ENCODE peak calls at places on chromosomes 16 and 17, in six cellular contexts. K is HuH-7.5; P is activated effector memory CD4-positive, alpha-beta T cell treated with Interleukin-2 at 50 U/mL for 16 hours; X is COR-L47; B is stimulated activated CD4-positive, alpha-beta T cell treated with anti-CD3 and anti-CD28 coated beads, Interleukin-4, amount 100 ng/mL, for 48 hours; D is astrocyte of the spinal cord. M is an unnamed sample.

GRCh38 chr17:33039874-33040273 is 48.2 kb downstream of the SPACA3 start:
- DNase-seq in K (no peak), P (no peak), X (no peak), B (no peak), D (no peak), M (no peak)

GRCh38 chr17:8001976-8002645 is at the start of gene GUCY2D:
- DNase-seq in K (no peak), P (no peak), X (no peak), B (no peak), D (no peak), M (no peak)

GRCh38 chr16:85176541-85177447 is 64.5 kb upstream of the CIBAR2 start:
- DNase-seq in K (no peak), P (no peak), X (peak), B (no peak), D (no peak), M (no peak)

GRCh38 chr16:4172070-4172469 is 55.8 kb upstream of the ADCY9 start:
- DNase-seq in K (no peak), P (no peak), X (no peak), B (no peak), D (no peak), M (peak)

GRCh38 chr17:39563476-39563875 is 44.2 kb downstream of the NEUROD2 start:
- DNase-seq in K (no peak), P (no peak), X (no peak), B (no peak), D (peak), M (peak)

GRCh38 chr17:80892900-80893603 is 98.6 kb upstream of the CHMP6 start:
- DNase-seq in K (no peak), P (peak), X (no peak), B (peak), D (peak), M (peak)

GRCh38 chr16:54277845-54278703 is 8.5 kb downstream of the IRX3 start:
- DNase-seq in K (no peak), P (no peak), X (no peak), B (no peak), D (no peak), M (peak)

GRCh38 chr17:48139948-48140347 is 32.4 kb downstream of the SNX11 start:
- DNase-seq in K (no peak), P (no peak), X (no peak), B (no peak), D (no peak), M (no peak)

GRCh38 chr16:19804538-19805323 is 79.9 kb downstream of the GPRC5B start:
- DNase-seq in K (no peak), P (peak), X (peak), B (no peak), D (no peak), M (no peak)